ENCODE peak calls at places on chromosome 13, in ten cellular contexts. L, D, S, F, B, K, E, M, H and Z are unnamed samples.

GRCh38 chr13:60944016-60944415 is 471.6 kb downstream of the PCDH20 start:
- DNase-seq in B (no peak), L (no peak), E (no peak), S (no peak), D (no peak), K (no peak), F (no peak), M (no peak), H (no peak), Z (no peak)

GRCh38 chr13:84654654-84655244 is 772.5 kb upstream of the SLITRK1 start:
- DNase-seq in K (no peak), F (no peak), D (no peak), S (no peak), B (peak; percentile 84), E (no peak), L (no peak), M (no peak), H (no peak), Z (no peak)

GRCh38 chr13:20230913-20231838 is 943 bp downstream of the GJB6 start:
- DNase-seq in K (no peak), S (no peak), M (peak; percentile 81), L (no peak), D (no peak), E (no peak), B (no peak), F (peak; percentile 38), H (no peak), Z (no peak)

GRCh38 chr13:80235559-80236296 is 105.2 kb downstream of the SPRY2 start:
- DNase-seq in E (no peak), H (no peak), D (no peak), F (no peak), S (no peak), B (no peak), K (no peak), M (no peak), L (no peak), Z (peak; percentile 17)

GRCh38 chr13:101397742-101398141 is 18.6 kb downstream of the NALCN start:
- DNase-seq in F (no peak), E (no peak), M (peak; percentile 45), D (no peak), B (no peak), K (no peak), H (no peak), S (no peak), L (no peak), Z (no peak)

GRCh38 chr13:31545616-31546015 is 193.7 kb upstream of the RXFP2 start:
- DNase-seq in K (no peak), D (no peak), M (no peak), B (no peak), E (no peak), H (no peak), S (no peak), F (no peak), L (no peak), Z (no peak)

GRCh38 chr13:23069571-23069970 is 111.2 kb upstream of the SGCG start:
- DNase-seq in H (no peak), L (no peak), F (no peak), M (no peak), D (no peak), E (no peak), S (no peak), K (no peak), B (no peak), Z (no peak)

GRCh38 chr13:43784491-43784890 is 2.3 kb downstream of the ENOX1 start:
- DNase-seq in L (no peak), H (no peak), E (no peak), M (no peak), F (no peak), K (no peak), B (no peak), D (no peak), S (no peak), Z (no peak)

GRCh38 chr13:99981115-99982020 is at the start of gene ZIC2:
- DNase-seq in B (no peak), H (peak; percentile 81), E (no peak), M (no peak), L (no peak), K (no peak), D (no peak), F (peak; percentile 88), S (peak; percentile 29), Z (no peak)

GRCh38 chr13:40390290-40391008 is 276.0 kb downstream of the FOXO1 start:
- DNase-seq in B (no peak), M (peak; percentile 75), L (no peak), S (no peak), K (no peak), E (no peak), H (no peak), D (no peak), F (no peak), Z (no peak)

GRCh38 chr13:111345682-111346081 is 25.2 kb downstream of the TEX29 start:
- DNase-seq in D (no peak), L (no peak), H (no peak), K (no peak), E (no peak), S (no peak), F (peak; percentile 51), B (no peak), M (peak; percentile 74), Z (no peak)

GRCh38 chr13:111880185-111880584 is 186.8 kb upstream of the SOX1 start:
- DNase-seq in M (peak; percentile 88), K (no peak), E (no peak), H (no peak), L (no peak), S (no peak), F (no peak), D (no peak), B (no peak), Z (no peak)

GRCh38 chr13:37132211-37132610 is 26.7 kb upstream of the CSNK1A1L start:
- DNase-seq in B (no peak), M (no peak), D (no peak), S (no peak), E (no peak), F (no peak), L (no peak), H (no peak), K (no peak), Z (no peak)

GRCh38 chr13:30441304-30441703 is 19.0 kb downstream of the UBE2L5 start:
- DNase-seq in L (no peak), K (no peak), F (no peak), M (peak; percentile 39), H (no peak), D (no peak), E (no peak), S (no peak), B (no peak), Z (no peak)

GRCh38 chr13:112850273-112850672 is 118.7 kb upstream of the MCF2L start:
- DNase-seq in D (no peak), M (no peak), E (no peak), S (no peak), F (no peak), H (no peak), L (no peak), K (no peak), B (no peak), Z (no peak)

GRCh38 chr13:40986328-40986856 is 32.7 kb downstream of the ELF1 start:
- DNase-seq in E (no peak), K (no peak), D (peak; percentile 73), L (no peak), H (no peak), F (no peak), M (no peak), B (no peak), S (no peak), Z (no peak)

GRCh38 chr13:25910243-25910642 is 141.6 kb downstream of the SHISA2 start:
- DNase-seq in F (no peak), H (no peak), S (no peak), B (no peak), M (no peak), E (no peak), D (no peak), L (no peak), K (no peak), Z (no peak)

GRCh38 chr13:42891591-42891990 is 100.5 kb downstream of the EPSTI1 start:
- DNase-seq in S (no peak), E (no peak), H (no peak), L (no peak), M (no peak), D (no peak), B (no peak), K (no peak), F (no peak), Z (peak; percentile 31)

GRCh38 chr13:102191951-102192461 is 209.8 kb downstream of the FGF14 start:
- DNase-seq in E (no peak), S (no peak), F (no peak), D (no peak), K (no peak), B (no peak), L (no peak), M (no peak), H (no peak), Z (no peak)

GRCh38 chr13:75458696-75459422 is 23.1 kb downstream of the TBC1D4 start:
- DNase-seq in D (peak; percentile 97), K (no peak), H (no peak), B (no peak), L (peak; percentile 71), E (no peak), S (no peak), M (no peak), F (no peak), Z (peak; percentile 71)
- TF ChIP-seq EP300 in D (peak; percentile 92), K (no peak), H (no peak), B (no peak), L (no peak), E (no peak), S (no peak), M (no peak), F (no peak), Z (no peak)

GRCh38 chr13:33034897-33035296 is 18.7 kb downstream of the KL start:
- DNase-seq in M (no peak), K (no peak), S (no peak), H (no peak), D (no peak), L (no peak), B (no peak), E (no peak), F (no peak), Z (no peak)
- TF ChIP-seq EP300 in M (no peak), K (no peak), S (no peak), H (no peak), D (no peak), L (no peak), B (no peak), E (no peak), F (no peak), Z (no peak)

GRCh38 chr13:104872153-104872552 is 1663.3 kb downstream of the EFNB2 start:
- DNase-seq in H (no peak), M (no peak), B (no peak), E (no peak), L (no peak), D (no peak), F (no peak), S (no peak), K (no peak), Z (no peak)
- TF ChIP-seq EP300 in H (no peak), M (no peak), B (no peak), E (no peak), L (no peak), D (no peak), F (no peak), S (no peak), K (no peak), Z (no peak)

DNA sequence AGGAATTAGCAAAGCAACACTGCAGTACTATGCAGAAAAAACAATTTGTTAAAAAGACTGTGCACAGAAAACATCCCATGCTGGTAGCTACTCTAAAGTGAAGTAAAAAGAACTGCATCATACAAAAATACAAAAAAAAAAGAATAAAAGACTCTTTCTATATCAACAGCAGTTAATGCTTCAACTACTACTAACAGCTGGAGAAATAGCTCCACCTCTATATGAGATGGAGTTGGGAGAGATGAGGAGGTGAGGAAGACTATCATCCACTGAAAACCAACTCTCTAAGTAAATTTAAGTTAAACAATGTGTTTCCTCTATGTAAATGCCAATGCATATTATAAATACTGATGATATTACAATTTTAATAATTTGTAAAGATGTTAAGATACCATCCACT is 1.8 kb downstream of the ZC3H13 start:
- DNase-seq in F (no peak), S (no peak), L (no peak), D (no peak), E (no peak), B (no peak), M (no peak), K (no peak), H (no peak), Z (no peak)
- TF ChIP-seq EP300 in F (no peak), S (no peak), L (no peak), D (no peak), E (no peak), B (no peak), M (no peak), K (no peak), H (no peak), Z (no peak)